ENCODE peak calls at places on chromosomes 6 and 20, in eight cellular contexts. Z is AG08395; Y is H4; J is lung; R is nucleus accumbens; X is stimulated activated CD4-positive, alpha-beta T cell treated with anti-CD3 and anti-CD28 coated beads, Interleukin-12 subunit alpha, Interleukin-12 subunit beta, amount 100 ng/mL, for 48 hours; D is LoVo; O is NCI-H2171 treated with DMSO at 0.1 percent for 48 hours. E is an unnamed sample.

GRCh38 chr20:25574411-25574810 is 10.9 kb downstream of the NINL start:
- DNase-seq in Z (peak; percentile 26), Y (no peak), J (no peak), R (no peak), X (no peak), D (no peak), O (no peak), E (peak; percentile 19)

GRCh38 chr20:57325632-57326356 is 3.8 kb upstream of the SPO11 start:
- DNase-seq in Z (no peak), Y (no peak), J (no peak), R (no peak), X (no peak), D (no peak), O (no peak), E (no peak)

GRCh38 chr6:158536084-158536890 is 23.6 kb upstream of the TMEM181 start:
- DNase-seq in Z (peak; percentile 79), Y (peak; percentile 14), J (peak; percentile 60), R (no peak), X (peak; percentile 37), D (peak; percentile 82), O (peak; percentile 75), E (peak; percentile 81)

GRCh38 chr20:21520702-21521595 is 7.1 kb upstream of the NKX2-2 start:
- DNase-seq in Z (no peak), Y (no peak), J (no peak), R (peak; percentile 41), X (no peak), D (no peak), O (peak; percentile 40), E (no peak)

GRCh38 chr6:63750400-63750799 is 114.8 kb downstream of the PHF3 start:
- DNase-seq in Z (no peak), Y (no peak), J (no peak), R (no peak), X (no peak), D (no peak), O (no peak), E (no peak)

GRCh38 chr6:72425003-72425681 is 196.7 kb upstream of the KCNQ5 start:
- DNase-seq in Z (peak; percentile 92), Y (no peak), J (no peak), R (no peak), X (no peak), D (no peak), O (no peak), E (no peak)

GRCh38 chr20:63706852-63707557 is 771 bp downstream of the ARFRP1 start:
- DNase-seq in Z (peak; percentile 51), Y (peak; percentile 5), J (peak; percentile 33), R (no peak), X (no peak), D (peak; percentile 53), O (peak; percentile 62), E (peak; percentile 64)

GRCh38 chr6:63844287-63844686 is 208.7 kb downstream of the PHF3 start:
- DNase-seq in Z (no peak), Y (peak; percentile 11), J (no peak), R (no peak), X (no peak), D (no peak), O (peak; percentile 10), E (no peak)

GRCh38 chr20:51021067-51022025 is 1.6 kb downstream of the KCNG1 start:
- DNase-seq in Z (no peak), Y (no peak), J (no peak), R (no peak), X (no peak), D (no peak), O (no peak), E (no peak)

GRCh38 chr20:57393321-57394086 is 2.3 kb downstream of the RBM38 start:
- DNase-seq in Z (no peak), Y (no peak), J (no peak), R (no peak), X (no peak), D (no peak), O (no peak), E (peak; percentile 51)

GRCh38 chr20:54069501-54069971 is 858 bp downstream of the BCAS1 start:
- DNase-seq in Z (no peak), Y (no peak), J (no peak), R (no peak), X (no peak), D (peak; percentile 58), O (no peak), E (no peak)

GRCh38 chr6:81614292-81614691 is 138.2 kb downstream of the TENT5A start:
- DNase-seq in Z (no peak), Y (peak; percentile 7), J (no peak), R (no peak), X (no peak), D (peak; percentile 31), O (no peak), E (no peak)

GRCh38 chr20:53304146-53304545 is 289.5 kb downstream of the ZNF217 start:
- DNase-seq in Z (no peak), Y (no peak), J (no peak), R (no peak), X (no peak), D (no peak), O (no peak), E (no peak)

GRCh38 chr6:22145823-22146379 is 150.9 kb downstream of the PRL start:
- DNase-seq in Z (peak; percentile 52), Y (peak; percentile 15), J (no peak), R (peak; percentile 77), X (no peak), D (no peak), O (peak; percentile 17), E (peak; percentile 79)

GRCh38 chr6:127343753-127344659 is 597 bp upstream of the ECHDC1 start:
- DNase-seq in Z (peak; percentile 34), Y (peak; percentile 6), J (no peak), R (no peak), X (no peak), D (peak; percentile 34), O (peak; percentile 57), E (peak; percentile 37)